ENCODE peak calls at places on chromosomes 6 and 20, in four cellular contexts. U is IMR-90, P is tibial nerve, S is AG04449. R is an unnamed sample.

GRCh38 chr6:35596448-35597442 is 84.0 kb upstream of the TULP1 start:
- DNase-seq in U (peak; percentile 85), P (no peak), S (peak; percentile 81), R (peak; percentile 79)

GRCh38 chr6:3471286-3471685 is 14.4 kb upstream of the SLC22A23 start:
- DNase-seq in U (no peak), P (no peak), S (no peak), R (no peak)

GRCh38 chr20:62391165-62392076 is 4.5 kb downstream of the RPS21 start:
- DNase-seq in U (no peak), P (no peak), S (no peak), R (no peak)

GRCh38 chr20:38057351-38057972 is 23.9 kb downstream of the RPRD1B start:
- DNase-seq in U (peak; percentile 67), P (peak; percentile 84), S (no peak), R (no peak)

GRCh38 chr6:128487746-128488145 is 32.7 kb downstream of the PTPRK start:
- DNase-seq in U (peak; percentile 85), P (no peak), S (no peak), R (peak; percentile 85)

GRCh38 chr6:157272866-157273755 is 50.2 kb downstream of the TMEM242 start:
- DNase-seq in U (no peak), P (no peak), S (no peak), R (no peak)

GRCh38 chr20:25282796-25283195 is 34.9 kb downstream of the PYGB start:
- DNase-seq in U (no peak), P (peak; percentile 7), S (no peak), R (no peak)

GRCh38 chr20:35117629-35118028 is 25.0 kb upstream of the TRPC4AP start:
- DNase-seq in U (no peak), P (no peak), S (no peak), R (no peak)

GRCh38 chr6:56349196-56349595 is 101.8 kb upstream of the COL21A1 start:
- DNase-seq in U (peak; percentile 42), P (no peak), S (no peak), R (no peak)

GRCh38 chr20:50425076-50425475 is 85.1 kb upstream of the PTPN1 start:
- DNase-seq in U (no peak), P (no peak), S (no peak), R (no peak)

GRCh38 chr20:50270569-50270968 is 79.9 kb downstream of the CEBPB start:
- DNase-seq in U (no peak), P (no peak), S (no peak), R (no peak)

GRCh38 chr6:20448828-20449227 is 47.1 kb downstream of the E2F3 start:
- DNase-seq in U (no peak), P (no peak), S (no peak), R (no peak)

GRCh38 chr20:44610313-44610965 is 28.1 kb downstream of the PKIG start:
- DNase-seq in U (no peak), P (no peak), S (no peak), R (no peak)

GRCh38 chr6:79296211-79296610 is 61.7 kb upstream of the HMGN3 start:
- DNase-seq in U (no peak), P (no peak), S (no peak), R (no peak)

GRCh38 chr6:82691997-82692396 is 328.4 kb downstream of the TPBG start:
- DNase-seq in U (no peak), P (no peak), S (no peak), R (no peak)

GRCh38 chr6:41306187-41306854 is 19.8 kb upstream of the TREM1 start:
- DNase-seq in U (peak; percentile 49), P (no peak), S (no peak), R (peak; percentile 11)

GRCh38 chr6:84137051-84137375 is 90.4 kb downstream of the CEP162 start:
- DNase-seq in U (peak; percentile 81), P (no peak), S (peak; percentile 31), R (no peak)

GRCh38 chr20:20426472-20426907 is 58.6 kb downstream of the INSM1 start:
- DNase-seq in U (no peak), P (no peak), S (no peak), R (no peak)

GRCh38 chr6:160431231-160431630 is 83.1 kb downstream of the SLC22A3 start:
- DNase-seq in U (peak; percentile 85), P (no peak), S (peak; percentile 4), R (no peak)

GRCh38 chr6:46011241-46012085 is 4.2 kb downstream of the CLIC5 start:
- DNase-seq in U (no peak), P (no peak), S (no peak), R (no peak)

GRCh38 chr6:109513571-109514071 is 30.6 kb upstream of the ZBTB24 start:
- DNase-seq in U (peak; percentile 77), P (no peak), S (peak; percentile 7), R (peak; percentile 96)

GRCh38 chr6:133764011-133764812 is 124.7 kb upstream of the TCF21 start:
- DNase-seq in U (peak; percentile 79), P (no peak), S (no peak), R (peak; percentile 53)

GRCh38 chr20:37360515-37361115 is 14.7 kb downstream of the SRC start:
- DNase-seq in U (no peak), P (no peak), S (no peak), R (no peak)

GRCh38 chr6:140774080-140774505 is 1358.6 kb upstream of the GJE1 start:
- DNase-seq in U (peak; percentile 91), P (no peak), S (peak; percentile 40), R (peak; percentile 58)

GRCh38 chr20:50112512-50113419 is at the start of gene UBE2V1:
- DNase-seq in U (peak; percentile 81), P (peak; percentile 84), S (no peak), R (no peak)

GRCh38 chr6:77124604-77125003 is 338.7 kb downstream of the HTR1B start:
- DNase-seq in U (peak; percentile 51), P (no peak), S (no peak), R (peak; percentile 7)

GRCh38 chr20:63313349-63314014 is 20.5 kb downstream of the COL20A1 start:
- DNase-seq in U (no peak), P (no peak), S (no peak), R (no peak)

GRCh38 chr6:17865798-17866725 is 121.4 kb downstream of the KIF13A start:
- DNase-seq in U (peak; percentile 95), P (peak; percentile 26), S (no peak), R (peak; percentile 81)

GRCh38 chr6:68726307-68726706 is 91.2 kb downstream of the ADGRB3 start:
- DNase-seq in U (no peak), P (no peak), S (no peak), R (no peak)

GRCh38 chr6:132314432-132314831 is 86.8 kb downstream of the MOXD1 start:
- DNase-seq in U (no peak), P (no peak), S (no peak), R (no peak)

GRCh38 chr6:40328988-40329545 is 258.1 kb downstream of the LRFN2 start:
- DNase-seq in U (no peak), P (no peak), S (no peak), R (no peak)

GRCh38 chr20:38828514-38829295 is 23.2 kb downstream of the PPP1R16B start:
- DNase-seq in U (no peak), P (no peak), S (no peak), R (no peak)

GRCh38 chr20:14495066-14495465 is 157.7 kb upstream of the FLRT3 start:
- DNase-seq in U (no peak), P (no peak), S (no peak), R (no peak)

GRCh38 chr6:142891454-142891853 is 53.5 kb downstream of the HIVEP2 start:
- DNase-seq in U (no peak), P (no peak), S (no peak), R (no peak)

GRCh38 chr6:142897659-142898058 is 47.3 kb downstream of the HIVEP2 start:
- DNase-seq in U (peak; percentile 69), P (no peak), S (no peak), R (no peak)

GRCh38 chr6:142896732-142897131 is 48.2 kb downstream of the HIVEP2 start:
- DNase-seq in U (no peak), P (no peak), S (no peak), R (no peak)

GRCh38 chr6:142892254-142893021 is 52.5 kb downstream of the HIVEP2 start:
- DNase-seq in U (no peak), P (no peak), S (no peak), R (no peak)

DNA sequence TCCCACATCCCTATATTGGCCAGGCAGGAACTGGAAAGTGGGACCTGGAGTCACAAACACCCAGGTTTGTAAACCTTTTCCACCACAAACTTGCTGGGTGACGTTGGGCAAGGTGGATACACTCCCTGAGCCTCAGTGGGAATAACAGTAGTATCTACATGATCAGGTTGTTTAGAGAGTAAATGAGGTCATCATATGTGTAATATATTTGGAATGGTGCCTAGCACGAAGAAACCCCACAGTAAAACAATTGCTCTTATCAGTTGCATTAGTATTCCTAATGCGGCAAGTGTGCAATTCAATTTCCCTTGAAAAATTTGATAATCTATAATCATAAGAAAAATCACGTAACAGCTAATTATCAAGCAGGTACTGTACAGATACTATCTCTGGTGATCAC is 51.9 kb downstream of the HIVEP2 start:
- DNase-seq in U (peak; percentile 86), P (no peak), S (no peak), R (no peak)
- H3K4me3 ChIP-seq in U (no peak overlapping the region), P (no peak overlapping the region), S (no peak overlapping the region), R (no peak overlapping the region)

GRCh38 chr6:106173480-106173879 is 87.3 kb downstream of the PRDM1 start:
- DNase-seq in U (no peak), P (no peak), S (no peak), R (no peak)
- TF ChIP-seq CTCF in U (no peak), P (no peak), S (no peak), R (no peak)

GRCh38 chr6:1380625-1381396 is 8.6 kb upstream of the FOXF2 start:
- DNase-seq in U (no peak), P (no peak), S (no peak), R (no peak)

GRCh38 chr6:1379810-1380198 is 9.6 kb upstream of the FOXF2 start:
- DNase-seq in U (no peak), P (no peak), S (no peak), R (no peak)

GRCh38 chr6:1382331-1382882 is 7.0 kb upstream of the FOXF2 start:
- DNase-seq in U (no peak), P (no peak), S (no peak), R (no peak)

GRCh38 chr6:1382883-1383728 is 6.3 kb upstream of the FOXF2 start:
- DNase-seq in U (no peak), P (no peak), S (no peak), R (no peak)

DNA sequence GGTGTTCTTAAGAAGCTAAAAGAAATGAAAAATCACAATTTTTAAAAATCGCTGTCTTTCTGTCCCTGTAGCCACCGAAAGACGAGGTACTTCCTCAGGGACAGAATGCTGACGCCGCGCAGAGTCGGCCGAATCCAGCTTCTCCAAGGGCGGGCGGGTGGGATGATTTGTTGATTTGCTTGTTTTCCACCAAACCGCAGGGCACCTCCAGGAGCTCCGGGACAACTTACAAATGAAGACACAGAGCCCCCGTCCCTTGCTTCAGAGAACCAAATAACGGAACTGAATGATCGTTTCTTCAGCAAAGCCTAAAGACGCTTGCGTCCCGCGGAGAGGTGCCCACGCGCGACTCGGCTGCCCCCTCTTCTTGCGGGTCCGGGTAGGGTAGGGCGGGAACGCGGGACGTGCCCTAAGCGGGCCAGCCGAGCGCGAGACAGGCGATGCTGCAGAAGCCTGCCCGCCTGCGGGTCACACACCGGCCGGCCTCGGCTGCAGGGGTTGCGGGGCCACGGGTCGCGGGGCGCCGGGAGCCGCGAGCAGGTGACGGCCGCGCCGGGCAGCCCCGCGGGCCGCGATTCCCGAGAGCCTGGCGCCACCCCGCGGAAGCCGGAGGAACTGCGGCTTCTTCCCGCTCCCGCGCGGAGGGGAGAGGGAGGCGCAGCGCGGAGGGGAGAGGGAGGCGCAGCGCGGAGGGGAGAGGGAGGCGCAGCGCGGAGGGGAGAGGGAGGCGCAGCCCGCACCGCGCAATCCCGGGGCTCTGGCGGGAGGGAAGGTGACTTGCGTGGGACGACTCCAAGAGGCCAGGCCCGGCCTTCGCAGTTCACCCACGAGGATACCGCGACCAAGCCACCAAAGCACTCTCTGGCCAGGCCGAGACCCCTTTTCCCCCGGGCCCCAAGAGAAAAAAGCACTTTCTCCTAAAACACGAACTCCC is 7.7 kb upstream of the FOXF2 start:
- DNase-seq in U (no peak), P (no peak), S (no peak), R (no peak)
- H3K4me3 ChIP-seq in U (peak overlapping the region; percentile 44), P (peak overlapping the region; percentile 9), S (no peak overlapping the region), R (peak overlapping the region; percentile 24)

GRCh38 chr6:9487128-9487527 is 927.7 kb downstream of the TFAP2A start:
- DNase-seq in U (peak; percentile 71), P (no peak), S (no peak), R (no peak)
- TF ChIP-seq CTCF in U (no peak), P (no peak), S (no peak), R (no peak)

R was measured in retinal pigment epithelial cell.